ENCODE peak calls at places on chromosomes 4 and X, in nine cellular contexts. N, W, O, K, G, E, R, Q and C are unnamed samples.

GRCh38 chr4:188727746-188728145 is 588.5 kb downstream of the TRIML1 start:
- DNase-seq in Q (no peak), O (no peak), K (no peak), E (peak; percentile 55), N (no peak), W (no peak), R (no peak), G (no peak), C (no peak)

GRCh38 chr4:126757219-126757618 is 875.5 kb upstream of the INTU start:
- DNase-seq in G (no peak), K (no peak), O (no peak), W (no peak), Q (no peak), R (no peak), N (no peak), E (peak; percentile 45), C (no peak)

GRCh38 chrX:109797311-109797975 is 64.4 kb upstream of the ACSL4 start:
- DNase-seq in N (no peak), E (no peak), W (no peak), G (no peak), R (no peak), Q (no peak), K (no peak), O (no peak), C (peak; percentile 3)

GRCh38 chr4:7254736-7255487 is 62.6 kb downstream of the SORCS2 start:
- DNase-seq in N (no peak), G (no peak), W (no peak), Q (no peak), R (no peak), O (no peak), E (no peak), K (no peak), C (no peak)

GRCh38 chr4:154277164-154277563 is 214.4 kb downstream of the DCHS2 start:
- DNase-seq in E (no peak), W (no peak), Q (no peak), R (no peak), G (no peak), O (no peak), K (no peak), N (no peak), C (no peak)

GRCh38 chrX:139691493-139691842 is 16.5 kb downstream of the MCF2 start:
- DNase-seq in G (no peak), Q (peak; percentile 15), E (no peak), K (no peak), N (no peak), O (no peak), R (no peak), W (no peak), C (no peak)

GRCh38 chr4:82561745-82562552 is at the start of gene TMEM150C:
- DNase-seq in N (no peak), W (no peak), E (no peak), K (no peak), O (no peak), G (peak; percentile 48), Q (peak; percentile 23), R (peak; percentile 51), C (peak; percentile 26)

GRCh38 chr4:118356731-118357130 is 3.9 kb upstream of the PRSS12 start:
- DNase-seq in G (no peak), O (no peak), K (no peak), Q (no peak), E (peak; percentile 37), W (no peak), R (no peak), N (no peak), C (no peak)

GRCh38 chr4:162408309-162408708 is 244.5 kb upstream of the FSTL5 start:
- DNase-seq in N (no peak), Q (no peak), K (no peak), E (no peak), W (no peak), R (no peak), G (no peak), O (no peak), C (no peak)

GRCh38 chrX:151359931-151360871 is 36.8 kb upstream of the VMA21 start:
- DNase-seq in E (no peak), N (no peak), K (no peak), G (no peak), R (peak; percentile 72), Q (peak; percentile 40), O (no peak), W (no peak), C (peak; percentile 12)

DNA sequence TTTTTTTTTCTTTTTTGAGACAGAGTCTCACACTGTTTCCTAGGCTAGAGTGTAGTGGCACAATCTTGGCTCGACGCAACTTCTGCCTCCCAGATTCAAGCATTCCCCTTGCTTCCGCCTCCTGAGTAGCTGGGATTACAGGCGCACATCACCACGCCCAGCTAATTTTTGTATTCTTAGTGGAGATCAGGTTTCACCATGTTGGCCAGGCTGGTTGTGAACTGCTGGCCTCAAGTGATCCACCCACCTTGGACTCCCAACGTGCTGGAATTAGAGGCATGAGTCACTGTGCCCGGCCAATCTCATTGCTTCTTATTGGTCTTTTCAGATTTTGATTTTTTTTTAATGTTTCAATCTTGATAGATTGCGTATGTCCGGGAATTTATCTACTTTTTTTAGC is 124.4 kb downstream of the NBDY start:
- DNase-seq in W (no peak), O (no peak), R (no peak), Q (no peak), G (no peak), E (no peak), N (no peak), K (no peak), C (no peak)
- TF ChIP-seq POLR2A in W (no peak), O (no peak), R (no peak), Q (no peak), G (no peak), E (no peak), N (no peak), K (no peak), C (no peak)

DNA sequence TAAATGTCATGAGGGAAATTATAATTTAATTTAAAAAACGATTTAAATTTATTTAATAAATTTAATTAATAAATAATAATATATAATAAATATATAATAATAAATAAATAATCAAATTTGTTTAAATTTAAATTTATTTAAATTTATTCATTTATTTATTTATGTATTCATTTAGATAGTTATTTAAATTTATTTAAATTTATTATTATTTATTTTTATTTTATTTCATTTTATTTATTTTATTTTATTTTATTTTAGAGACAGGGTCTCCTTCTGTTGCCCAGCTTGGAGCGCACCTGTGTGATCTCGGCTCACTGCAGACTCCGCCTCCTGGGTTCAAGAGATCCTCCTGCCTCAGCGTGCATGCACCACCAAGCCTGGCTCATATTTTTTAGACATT is 18.4 kb upstream of the PPP2R3B start:
- DNase-seq in Q (no peak), R (no peak), E (no peak), N (no peak), G (no peak), K (no peak), W (no peak), O (no peak), C (no peak)
- H3K9me3 ChIP-seq in Q (no peaks in the 10 kb centered on the region), R (no peaks in the 10 kb centered on the region), E (no peaks in the 10 kb centered on the region), N (no peaks in the 10 kb centered on the region), G (no peaks in the 10 kb centered on the region), K (no peaks in the 10 kb centered on the region), W (no peaks in the 10 kb centered on the region), O (no peaks in the 10 kb centered on the region), C (no peaks in the 10 kb centered on the region)

GRCh38 chrX:48918644-48919340 is at the start of gene PIM2:
- DNase-seq in E (peak; percentile 82), N (peak; percentile 95), K (peak; percentile 78), Q (peak; percentile 95), W (peak; percentile 75), R (peak; percentile 96), G (peak; percentile 87), O (peak; percentile 91), C (peak; percentile 89)
- TF ChIP-seq POLR2A in E (peak; percentile 85), N (peak; percentile 73), K (peak; percentile 94), Q (peak; percentile 95), W (peak; percentile 84), R (peak; percentile 84), G (peak; percentile 68), O (peak; percentile 94), C (peak; percentile 81)

GRCh38 chrX:133542476-133542875 is 127.2 kb upstream of the GPC4 start:
- DNase-seq in R (no peak), O (no peak), N (no peak), Q (no peak), W (no peak), E (no peak), K (no peak), G (no peak), C (no peak)

GRCh38 chrX:133543654-133544053 is 128.4 kb upstream of the GPC4 start:
- DNase-seq in Q (no peak), W (no peak), R (no peak), K (no peak), N (no peak), E (no peak), O (no peak), G (no peak), C (no peak)

GRCh38 chrX:133546441-133546840 is 131.2 kb upstream of the GPC4 start:
- DNase-seq in G (no peak), E (no peak), N (no peak), O (no peak), R (no peak), Q (no peak), K (no peak), W (no peak), C (no peak)

GRCh38 chrX:133544105-133544504 is 128.8 kb upstream of the GPC4 start:
- DNase-seq in E (peak; percentile 7), R (no peak), W (no peak), O (peak; percentile 46), N (no peak), G (peak; percentile 58), K (no peak), Q (peak; percentile 38), C (no peak)

GRCh38 chrX:133544778-133545177 is 129.5 kb upstream of the GPC4 start:
- DNase-seq in Q (no peak), N (no peak), R (no peak), G (no peak), K (no peak), E (no peak), O (no peak), W (no peak), C (no peak)
- H3K9me3 ChIP-seq in Q (no peaks in the 10 kb centered on the region), N (no peaks in the 10 kb centered on the region), R (no peaks in the 10 kb centered on the region), G (no peaks in the 10 kb centered on the region), K (no peaks in the 10 kb centered on the region), E (no peaks in the 10 kb centered on the region), O (no peaks in the 10 kb centered on the region), W (no peaks in the 10 kb centered on the region), C (no peaks in the 10 kb centered on the region)

DNA sequence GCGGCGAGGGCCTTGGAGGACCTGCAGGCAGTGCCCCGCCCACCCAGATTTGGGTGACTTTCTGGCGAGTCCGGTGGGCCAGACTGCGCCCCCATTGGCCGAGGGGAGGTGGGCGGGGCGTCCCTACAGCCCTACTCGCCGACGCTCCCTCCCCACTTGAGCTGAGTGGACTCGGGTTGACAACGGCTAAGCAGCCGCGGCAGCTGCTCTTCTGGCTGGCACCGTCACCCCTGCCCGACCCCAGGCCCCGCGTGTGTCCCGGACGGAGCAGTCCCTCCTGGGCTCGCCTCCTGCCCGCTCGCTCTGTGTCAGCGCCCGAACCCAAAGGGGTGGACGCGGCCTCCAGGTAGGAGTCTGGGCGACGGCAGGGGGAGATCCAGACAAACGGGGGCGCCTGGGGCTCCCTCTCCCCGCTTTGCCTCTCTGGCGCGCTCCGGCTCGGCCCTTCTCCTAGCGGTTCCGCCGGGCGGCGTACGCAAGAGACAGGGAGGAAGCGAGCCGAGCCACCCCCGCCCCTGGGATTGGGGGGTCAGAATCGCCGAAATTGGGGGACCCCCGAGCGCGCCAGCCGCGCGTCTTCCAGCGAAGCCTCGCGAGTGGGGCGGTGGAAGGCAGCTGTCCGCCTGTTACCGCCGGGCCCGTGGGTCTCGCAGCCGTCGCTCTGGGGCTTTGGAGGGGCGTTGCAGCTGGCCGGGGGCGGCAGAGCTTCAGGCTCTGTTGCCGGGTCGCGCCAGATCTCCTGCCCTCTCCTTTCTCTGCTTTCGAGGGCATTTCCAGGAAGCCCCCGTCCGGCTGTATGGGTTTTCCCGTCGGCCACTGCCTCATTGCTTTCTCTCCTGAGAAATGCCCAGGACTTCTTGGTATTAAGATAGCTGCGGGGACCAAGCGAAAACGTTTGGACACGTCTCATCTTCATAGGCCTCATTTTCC is 46.3 kb downstream of the STARD8 start:
- DNase-seq in N (peak; percentile 90), E (peak; percentile 50), G (no peak), K (peak; percentile 48), O (peak; percentile 80), R (peak; percentile 85), W (no peak), Q (peak; percentile 79), C (peak; percentile 75)
- TF ChIP-seq POLR2A in N (no peak), E (peak; percentile 51), G (no peak), K (peak; percentile 79), O (peak; percentile 68), R (peak; percentile 55), W (peak; percentile 54), Q (peak; percentile 73), C (peak; percentile 67)